ENCODE peak calls at places on chromosomes 11 and 22, in four cellular contexts. L, W, B and G are unnamed samples.

GRCh38 chr22:36818010-36818642 is 1.3 kb upstream of the PVALB start:
- DNase-seq in L (no peak), W (no peak), B (no peak), G (no peak)

GRCh38 chr22:17549655-17550054 is 13.6 kb upstream of the SLC25A18 start:
- DNase-seq in L (no peak), W (no peak), B (no peak), G (no peak)

GRCh38 chr11:120381401-120381800 is 45.2 kb downstream of the ARHGEF12 start:
- DNase-seq in L (no peak), W (no peak), B (no peak), G (peak)

GRCh38 chr22:49727881-49728563 is 99.7 kb downstream of the BRD1 start:
- DNase-seq in L (peak), W (no peak), B (no peak), G (no peak)

GRCh38 chr11:131108780-131109179 is 192.5 kb upstream of the SNX19 start:
- DNase-seq in L (no peak), W (peak), B (no peak), G (no peak)

GRCh38 chr22:42912049-42912448 is 55.0 kb upstream of the ARFGAP3 start:
- DNase-seq in L (no peak), W (no peak), B (no peak), G (peak)

GRCh38 chr11:102798012-102798746 is at the start of gene MMP1:
- DNase-seq in L (no peak), W (peak), B (no peak), G (no peak)

GRCh38 chr22:47396105-47396504 is 633.7 kb downstream of the TBC1D22A start:
- DNase-seq in L (no peak), W (no peak), B (no peak), G (no peak)

GRCh38 chr11:73323464-73323863 is 15.4 kb downstream of the ARHGEF17 start:
- DNase-seq in L (peak), W (peak), B (peak), G (peak)

GRCh38 chr11:119863811-119864601 is 135.0 kb upstream of the NECTIN1 start:
- DNase-seq in L (no peak), W (no peak), B (no peak), G (no peak)

GRCh38 chr11:86737752-86738151 is 62.6 kb upstream of the PRSS23 start:
- DNase-seq in L (no peak), W (peak), B (no peak), G (peak)

GRCh38 chr11:99148352-99148751 is 127.6 kb downstream of the CNTN5 start:
- DNase-seq in L (no peak), W (no peak), B (no peak), G (peak)

GRCh38 chr22:23743303-23743705 is 7.6 kb downstream of the ZNF70 start:
- DNase-seq in L (no peak), W (no peak), B (no peak), G (peak)

GRCh38 chr22:25053153-25053805 is 100.8 kb downstream of the KIAA1671 start:
- DNase-seq in L (no peak), W (no peak), B (no peak), G (peak)

GRCh38 chr11:124745835-124746620 is 6.0 kb downstream of the VSIG2 start:
- DNase-seq in L (peak), W (no peak), B (no peak), G (no peak)

GRCh38 chr11:71228961-71229360 is 23.4 kb downstream of the SHANK2 start:
- DNase-seq in L (no peak), W (no peak), B (no peak), G (no peak)

GRCh38 chr11:131389582-131389981 is 19.2 kb downstream of the NTM start:
- DNase-seq in L (no peak), W (no peak), B (no peak), G (no peak)

GRCh38 chr22:41417622-41418390 is 28.8 kb downstream of the TOB2 start:
- DNase-seq in L (peak), W (no peak), B (peak), G (no peak)

GRCh38 chr11:76770642-76771445 is 12.3 kb upstream of the TSKU start:
- DNase-seq in L (peak), W (peak), B (no peak), G (peak)

GRCh38 chr11:70506986-70507385 is 108.7 kb downstream of the CTTN start:
- DNase-seq in L (peak), W (no peak), B (peak), G (no peak)

GRCh38 chr22:50060441-50061140 is 2.5 kb upstream of the TTLL8 start:
- DNase-seq in L (no peak), W (no peak), B (no peak), G (no peak)

GRCh38 chr11:2310786-2311455 is 9.1 kb downstream of the TSPAN32 start:
- DNase-seq in L (no peak), W (no peak), B (peak), G (no peak)

GRCh38 chr22:33194529-33194928 is 136.3 kb upstream of the SYN3 start:
- DNase-seq in L (no peak), W (no peak), B (no peak), G (no peak)

GRCh38 chr11:115422013-115422697 is 82.1 kb downstream of the CADM1 start:
- DNase-seq in L (no peak), W (no peak), B (no peak), G (no peak)

GRCh38 chr11:106242723-106243405 is 165.4 kb downstream of the AASDHPPT start:
- DNase-seq in L (no peak), W (no peak), B (no peak), G (peak)

GRCh38 chr11:108635106-108635505 is 29.8 kb upstream of the DDX10 start:
- DNase-seq in L (no peak), W (peak), B (no peak), G (no peak)

GRCh38 chr11:47551086-47551485 is 1.8 kb downstream of the CELF1 start:
- DNase-seq in L (no peak), W (peak), B (no peak), G (peak)

GRCh38 chr11:19652976-19653375 is 59.7 kb upstream of the NAV2 start:
- DNase-seq in L (no peak), W (no peak), B (no peak), G (no peak)

GRCh38 chr11:34356918-34357645 is 728 bp downstream of the ABTB2 start:
- DNase-seq in L (peak), W (peak), B (peak), G (peak)
- TF ChIP-seq CTCF in L (no peak), W (no peak), B (peak), G (peak)

DNA sequence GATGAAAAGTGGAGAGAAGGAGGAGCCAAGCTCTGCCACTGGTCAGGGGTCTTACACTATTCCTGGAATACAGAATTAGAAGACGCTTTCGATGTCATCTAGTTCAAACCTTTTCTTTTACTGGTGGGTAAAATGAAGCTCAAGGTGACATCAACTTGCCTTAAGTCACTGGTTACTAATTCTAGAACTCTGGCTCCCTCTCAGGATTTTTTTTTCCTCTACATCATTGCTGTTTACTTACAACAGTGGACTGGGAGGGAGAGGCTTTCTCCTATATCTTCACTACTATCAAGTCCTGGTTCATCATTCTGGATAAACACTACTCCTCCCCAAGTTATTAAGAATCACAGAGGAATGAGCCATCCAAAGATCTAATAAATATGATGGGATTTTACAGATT is 82.9 kb downstream of the ETS1 start:
- DNase-seq in L (no peak), W (no peak), B (no peak), G (no peak)
- H3K4me3 ChIP-seq in L (no peak), W (no peak), B (no peak), G (no peak)

GRCh38 chr11:75497788-75498404 is 27.8 kb downstream of the GDPD5 start:
- DNase-seq in L (no peak), W (no peak), B (no peak), G (no peak)

GRCh38 chr11:75498556-75499255 is 27.0 kb downstream of the GDPD5 start:
- DNase-seq in L (no peak), W (peak), B (no peak), G (peak)

GRCh38 chr11:75499423-75500305 is 26.1 kb downstream of the GDPD5 start:
- DNase-seq in L (no peak), W (peak), B (no peak), G (peak)

GRCh38 chr11:75492181-75492820 is 33.4 kb downstream of the GDPD5 start:
- DNase-seq in L (no peak), W (peak), B (no peak), G (peak)

GRCh38 chr11:75495749-75496641 is 29.7 kb downstream of the GDPD5 start:
- DNase-seq in L (no peak), W (no peak), B (no peak), G (no peak)
- TF ChIP-seq CTCF in L (no peak), W (peak), B (no peak), G (peak)

GRCh38 chr11:74669311-74670160 is 61.7 kb downstream of the CHRDL2 start:
- DNase-seq in L (no peak), W (no peak), B (no peak), G (no peak)
- H3K4me3 ChIP-seq in L (no peak), W (no peak), B (no peak), G (no peak)

GRCh38 chr11:60756307-60757032 is at the start of gene MS4A15:
- DNase-seq in L (no peak), W (no peak), B (no peak), G (peak)
- TF ChIP-seq CTCF in L (peak), W (peak), B (no peak), G (peak)

GRCh38 chr11:68090287-68090686 is 30.9 kb downstream of the CHKA start:
- DNase-seq in L (no peak), W (no peak), B (no peak), G (no peak)
- H3K4me3 ChIP-seq in L (no peak), W (no peak), B (no peak), G (no peak)

DNA sequence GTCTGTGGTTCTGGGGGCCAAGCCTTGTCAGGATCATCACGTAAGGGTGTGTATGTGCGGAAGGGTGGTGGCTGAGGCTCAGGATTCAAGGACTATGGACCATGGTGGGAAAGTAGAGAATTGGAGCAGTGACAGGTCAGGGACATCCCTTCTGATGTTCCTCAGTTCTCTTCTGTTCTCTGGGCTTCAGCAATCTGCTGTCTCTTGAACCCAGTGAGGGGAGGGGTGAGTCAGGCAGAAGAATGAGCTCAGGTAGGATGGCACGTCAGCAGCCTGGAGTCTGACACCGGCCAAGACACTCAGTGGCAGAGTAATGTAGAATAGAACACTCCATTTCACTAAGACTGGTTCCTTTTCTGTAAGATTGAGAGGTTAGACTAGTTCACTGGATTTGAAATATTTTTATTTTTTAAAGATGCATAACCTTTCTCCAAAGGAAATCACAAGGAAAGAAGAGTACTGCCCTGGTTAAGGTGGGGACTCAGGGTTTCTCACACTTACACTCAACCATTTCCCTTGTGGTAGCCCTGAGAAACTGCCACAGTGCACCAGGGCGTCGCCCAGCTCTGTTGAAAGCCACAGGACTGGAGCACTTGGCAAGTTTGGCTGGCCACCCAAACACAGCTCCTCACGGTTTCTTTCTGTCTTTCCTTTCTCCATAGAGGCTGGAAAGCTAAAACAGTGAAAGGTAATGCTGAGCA is 23.2 kb upstream of the MICAL2 start:
- DNase-seq in L (no peak), W (peak), B (no peak), G (peak)
- TF ChIP-seq CTCF in L (no peak), W (peak), B (no peak), G (peak)

GRCh38 chr11:13667245-13667644 is 1.2 kb upstream of the FAR1 start:
- DNase-seq in L (no peak), W (peak), B (no peak), G (peak)
- H3K4me3 ChIP-seq in L (peak), W (no peak), B (peak), G (peak)

DNA sequence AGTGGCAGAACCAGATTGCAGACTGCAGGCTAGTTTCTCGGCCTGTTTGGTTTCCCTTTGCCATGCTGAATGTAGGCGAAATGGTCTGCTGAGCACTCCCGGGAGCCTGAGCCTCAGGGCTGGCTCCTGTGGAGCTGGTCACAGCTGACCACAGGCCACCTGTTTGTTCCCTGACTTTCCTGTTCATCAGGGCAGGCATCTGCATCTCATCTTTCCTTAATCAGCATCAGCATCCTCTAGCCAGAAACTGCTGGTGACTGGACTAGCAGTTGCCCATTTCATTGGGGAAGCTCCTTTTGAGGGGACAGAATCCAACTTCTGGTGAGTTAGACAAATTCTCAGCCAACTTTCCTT is 20.2 kb upstream of the C11orf96 start:
- DNase-seq in L (no peak), W (peak), B (no peak), G (no peak)
- TF ChIP-seq CTCF in L (no peak), W (no peak), B (no peak), G (no peak)

GRCh38 chr11:67278135-67278938 is 10.8 kb upstream of the ANKRD13D start:
- DNase-seq in L (peak), W (no peak), B (peak), G (no peak)
- H3K4me3 ChIP-seq in L (no peak), W (no peak), B (no peak), G (no peak)